ENCODE peak calls at places on chromosomes 11 and 22, in eight cellular contexts. One of them, this sample, is unnamed.

GRCh38 chr11:117819096-117820040 is 5.2 kb downstream of the FXYD2 start:
- DNase-seq in sigmoid colon: peak; percentile 82
- DNase-seq in CD4-positive, CD25-positive, alpha-beta regulatory T cell: no peak
- DNase-seq in SK-N-SH: peak; percentile 74
- DNase-seq in heart left ventricle: peak; percentile 72
- DNase-seq in pancreas: peak; percentile 67
- DNase-seq in naive thymus-derived CD4-positive, alpha-beta T cell: no peak
- DNase-seq in neuronal stem cell: peak; percentile 64
- DNase-seq in this sample: peak; percentile 60

GRCh38 chr22:17990167-17990566 is 34.2 kb downstream of the MICAL3 start:
- DNase-seq in SK-N-SH: no peak
- DNase-seq in sigmoid colon: no peak
- DNase-seq in heart left ventricle: no peak
- DNase-seq in naive thymus-derived CD4-positive, alpha-beta T cell: no peak
- DNase-seq in CD4-positive, CD25-positive, alpha-beta regulatory T cell: no peak
- DNase-seq in pancreas: no peak
- DNase-seq in neuronal stem cell: no peak
- DNase-seq in this sample: no peak

GRCh38 chr11:92295175-92296137 is 70.8 kb downstream of the FAT3 start:
- DNase-seq in CD4-positive, CD25-positive, alpha-beta regulatory T cell: no peak
- DNase-seq in SK-N-SH: no peak
- DNase-seq in heart left ventricle: no peak
- DNase-seq in sigmoid colon: no peak
- DNase-seq in neuronal stem cell: no peak
- DNase-seq in naive thymus-derived CD4-positive, alpha-beta T cell: no peak
- DNase-seq in pancreas: no peak
- DNase-seq in this sample: no peak

GRCh38 chr11:30016588-30017363 is at the start of gene KCNA4:
- DNase-seq in CD4-positive, CD25-positive, alpha-beta regulatory T cell: no peak
- DNase-seq in naive thymus-derived CD4-positive, alpha-beta T cell: no peak
- DNase-seq in pancreas: peak; percentile 73
- DNase-seq in heart left ventricle: peak; percentile 31
- DNase-seq in SK-N-SH: peak; percentile 66
- DNase-seq in sigmoid colon: no peak
- DNase-seq in neuronal stem cell: peak; percentile 66
- DNase-seq in this sample: no peak

GRCh38 chr22:30175743-30176288 is 70.7 kb downstream of the LIF start:
- DNase-seq in pancreas: no peak
- DNase-seq in naive thymus-derived CD4-positive, alpha-beta T cell: no peak
- DNase-seq in sigmoid colon: no peak
- DNase-seq in CD4-positive, CD25-positive, alpha-beta regulatory T cell: no peak
- DNase-seq in SK-N-SH: no peak
- DNase-seq in heart left ventricle: no peak
- DNase-seq in neuronal stem cell: no peak
- DNase-seq in this sample: no peak

GRCh38 chr22:29625090-29625825 is 21.8 kb downstream of the NF2 start:
- DNase-seq in CD4-positive, CD25-positive, alpha-beta regulatory T cell: peak; percentile 44
- DNase-seq in naive thymus-derived CD4-positive, alpha-beta T cell: no peak
- DNase-seq in sigmoid colon: peak; percentile 75
- DNase-seq in heart left ventricle: no peak
- DNase-seq in SK-N-SH: peak; percentile 49
- DNase-seq in pancreas: no peak
- DNase-seq in neuronal stem cell: peak; percentile 42
- DNase-seq in this sample: peak; percentile 54

GRCh38 chr11:5564259-5565019 is 16.1 kb upstream of the OR52H1 start:
- DNase-seq in naive thymus-derived CD4-positive, alpha-beta T cell: no peak
- DNase-seq in heart left ventricle: no peak
- DNase-seq in neuronal stem cell: no peak
- DNase-seq in SK-N-SH: no peak
- DNase-seq in pancreas: no peak
- DNase-seq in sigmoid colon: no peak
- DNase-seq in CD4-positive, CD25-positive, alpha-beta regulatory T cell: no peak
- DNase-seq in this sample: no peak

GRCh38 chr22:46201059-46201757 is 48.9 kb downstream of the CDPF1 start:
- DNase-seq in heart left ventricle: no peak
- DNase-seq in neuronal stem cell: no peak
- DNase-seq in SK-N-SH: no peak
- DNase-seq in CD4-positive, CD25-positive, alpha-beta regulatory T cell: no peak
- DNase-seq in sigmoid colon: no peak
- DNase-seq in naive thymus-derived CD4-positive, alpha-beta T cell: no peak
- DNase-seq in pancreas: no peak
- DNase-seq in this sample: no peak

GRCh38 chr11:101262995-101263394 is 133.4 kb upstream of the PGR start:
- DNase-seq in CD4-positive, CD25-positive, alpha-beta regulatory T cell: no peak
- DNase-seq in heart left ventricle: no peak
- DNase-seq in neuronal stem cell: no peak
- DNase-seq in SK-N-SH: no peak
- DNase-seq in naive thymus-derived CD4-positive, alpha-beta T cell: no peak
- DNase-seq in pancreas: no peak
- DNase-seq in sigmoid colon: no peak
- DNase-seq in this sample: no peak

GRCh38 chr11:70225629-70226582 is 22.8 kb downstream of the FADD start:
- DNase-seq in SK-N-SH: no peak
- DNase-seq in pancreas: no peak
- DNase-seq in sigmoid colon: no peak
- DNase-seq in heart left ventricle: no peak
- DNase-seq in neuronal stem cell: no peak
- DNase-seq in naive thymus-derived CD4-positive, alpha-beta T cell: no peak
- DNase-seq in CD4-positive, CD25-positive, alpha-beta regulatory T cell: no peak
- DNase-seq in this sample: no peak

GRCh38 chr11:110086892-110087309 is 6.3 kb upstream of the ZC3H12C start:
- DNase-seq in pancreas: no peak
- DNase-seq in heart left ventricle: no peak
- DNase-seq in sigmoid colon: no peak
- DNase-seq in CD4-positive, CD25-positive, alpha-beta regulatory T cell: no peak
- DNase-seq in naive thymus-derived CD4-positive, alpha-beta T cell: no peak
- DNase-seq in SK-N-SH: no peak
- DNase-seq in neuronal stem cell: no peak
- DNase-seq in this sample: no peak

GRCh38 chr11:65801153-65801987 is 14.5 kb downstream of the OVOL1 start:
- DNase-seq in CD4-positive, CD25-positive, alpha-beta regulatory T cell: no peak
- DNase-seq in heart left ventricle: no peak
- DNase-seq in sigmoid colon: no peak
- DNase-seq in neuronal stem cell: no peak
- DNase-seq in SK-N-SH: no peak
- DNase-seq in naive thymus-derived CD4-positive, alpha-beta T cell: no peak
- DNase-seq in pancreas: no peak
- DNase-seq in this sample: no peak

GRCh38 chr11:72930011-72930410 is 115.8 kb downstream of the ATG16L2 start:
- DNase-seq in sigmoid colon: no peak
- DNase-seq in pancreas: no peak
- DNase-seq in CD4-positive, CD25-positive, alpha-beta regulatory T cell: no peak
- DNase-seq in heart left ventricle: no peak
- DNase-seq in SK-N-SH: no peak
- DNase-seq in neuronal stem cell: no peak
- DNase-seq in naive thymus-derived CD4-positive, alpha-beta T cell: no peak
- DNase-seq in this sample: no peak

GRCh38 chr11:71454470-71455113 is 1.6 kb downstream of the NADSYN1 start:
- DNase-seq in heart left ventricle: no peak
- DNase-seq in naive thymus-derived CD4-positive, alpha-beta T cell: no peak
- DNase-seq in neuronal stem cell: no peak
- DNase-seq in sigmoid colon: peak; percentile 46
- DNase-seq in pancreas: peak; percentile 35
- DNase-seq in SK-N-SH: no peak
- DNase-seq in CD4-positive, CD25-positive, alpha-beta regulatory T cell: peak; percentile 47
- DNase-seq in this sample: no peak

GRCh38 chr11:57512646-57513445 is 2.7 kb downstream of the SLC43A1 start:
- DNase-seq in sigmoid colon: no peak
- DNase-seq in naive thymus-derived CD4-positive, alpha-beta T cell: no peak
- DNase-seq in CD4-positive, CD25-positive, alpha-beta regulatory T cell: no peak
- DNase-seq in neuronal stem cell: no peak
- DNase-seq in SK-N-SH: peak; percentile 39
- DNase-seq in heart left ventricle: no peak
- DNase-seq in pancreas: no peak
- DNase-seq in this sample: no peak

GRCh38 chr22:40326905-40327735 is 19.2 kb upstream of the ADSL start:
- DNase-seq in pancreas: no peak
- DNase-seq in heart left ventricle: no peak
- DNase-seq in naive thymus-derived CD4-positive, alpha-beta T cell: no peak
- DNase-seq in neuronal stem cell: peak; percentile 29
- DNase-seq in sigmoid colon: no peak
- DNase-seq in CD4-positive, CD25-positive, alpha-beta regulatory T cell: no peak
- DNase-seq in SK-N-SH: no peak
- DNase-seq in this sample: no peak

GRCh38 chr11:22832315-22833041 is 2.9 kb upstream of the SVIP start:
- DNase-seq in pancreas: no peak
- DNase-seq in neuronal stem cell: no peak
- DNase-seq in sigmoid colon: no peak
- DNase-seq in SK-N-SH: no peak
- DNase-seq in naive thymus-derived CD4-positive, alpha-beta T cell: no peak
- DNase-seq in CD4-positive, CD25-positive, alpha-beta regulatory T cell: no peak
- DNase-seq in heart left ventricle: no peak
- DNase-seq in this sample: no peak

GRCh38 chr11:12137938-12138731 is 27.7 kb downstream of the MICAL2 start:
- DNase-seq in neuronal stem cell: no peak
- DNase-seq in CD4-positive, CD25-positive, alpha-beta regulatory T cell: no peak
- DNase-seq in naive thymus-derived CD4-positive, alpha-beta T cell: no peak
- DNase-seq in heart left ventricle: no peak
- DNase-seq in sigmoid colon: peak; percentile 65
- DNase-seq in SK-N-SH: peak; percentile 38
- DNase-seq in pancreas: no peak
- DNase-seq in this sample: peak; percentile 59

GRCh38 chr11:3836903-3837302 is 3.9 kb downstream of the RHOG start:
- DNase-seq in CD4-positive, CD25-positive, alpha-beta regulatory T cell: peak; percentile 55
- DNase-seq in SK-N-SH: no peak
- DNase-seq in neuronal stem cell: no peak
- DNase-seq in heart left ventricle: peak; percentile 51
- DNase-seq in pancreas: no peak
- DNase-seq in naive thymus-derived CD4-positive, alpha-beta T cell: no peak
- DNase-seq in sigmoid colon: no peak
- DNase-seq in this sample: no peak

GRCh38 chr22:26893034-26893710 is 235.8 kb downstream of the MIAT start:
- DNase-seq in CD4-positive, CD25-positive, alpha-beta regulatory T cell: no peak
- DNase-seq in pancreas: peak; percentile 30
- DNase-seq in naive thymus-derived CD4-positive, alpha-beta T cell: no peak
- DNase-seq in heart left ventricle: no peak
- DNase-seq in neuronal stem cell: no peak
- DNase-seq in sigmoid colon: no peak
- DNase-seq in SK-N-SH: no peak
- DNase-seq in this sample: no peak

GRCh38 chr22:42769574-42770447 is 49.1 kb upstream of the A4GALT start:
- DNase-seq in naive thymus-derived CD4-positive, alpha-beta T cell: no peak
- DNase-seq in CD4-positive, CD25-positive, alpha-beta regulatory T cell: no peak
- DNase-seq in sigmoid colon: peak; percentile 85
- DNase-seq in heart left ventricle: peak; percentile 47
- DNase-seq in SK-N-SH: no peak
- DNase-seq in pancreas: no peak
- DNase-seq in neuronal stem cell: no peak
- DNase-seq in this sample: no peak

GRCh38 chr11:47390084-47390760 is 11.9 kb upstream of the SPI1 start:
- DNase-seq in sigmoid colon: no peak
- DNase-seq in pancreas: no peak
- DNase-seq in naive thymus-derived CD4-positive, alpha-beta T cell: no peak
- DNase-seq in SK-N-SH: no peak
- DNase-seq in CD4-positive, CD25-positive, alpha-beta regulatory T cell: no peak
- DNase-seq in neuronal stem cell: no peak
- DNase-seq in heart left ventricle: no peak
- DNase-seq in this sample: no peak

GRCh38 chr11:63738720-63739360 is 29.7 kb downstream of the ZFTA start:
- DNase-seq in naive thymus-derived CD4-positive, alpha-beta T cell: no peak
- DNase-seq in heart left ventricle: peak; percentile 43
- DNase-seq in neuronal stem cell: peak; percentile 82
- DNase-seq in sigmoid colon: peak; percentile 81
- DNase-seq in CD4-positive, CD25-positive, alpha-beta regulatory T cell: peak; percentile 52
- DNase-seq in SK-N-SH: peak; percentile 50
- DNase-seq in pancreas: peak; percentile 84
- DNase-seq in this sample: peak; percentile 80

GRCh38 chr11:113526521-113526920 is 51.3 kb upstream of the DRD2 start:
- DNase-seq in heart left ventricle: no peak
- DNase-seq in CD4-positive, CD25-positive, alpha-beta regulatory T cell: no peak
- DNase-seq in sigmoid colon: no peak
- DNase-seq in SK-N-SH: no peak
- DNase-seq in naive thymus-derived CD4-positive, alpha-beta T cell: no peak
- DNase-seq in neuronal stem cell: no peak
- DNase-seq in pancreas: no peak
- DNase-seq in this sample: no peak
- H3K4me3 ChIP-seq in heart left ventricle: no peak overlapping the region
- H3K4me3 ChIP-seq in CD4-positive, CD25-positive, alpha-beta regulatory T cell: no peak overlapping the region
- H3K4me3 ChIP-seq in sigmoid colon: no peak overlapping the region
- H3K4me3 ChIP-seq in SK-N-SH: no peak overlapping the region
- H3K4me3 ChIP-seq in naive thymus-derived CD4-positive, alpha-beta T cell: no peak overlapping the region
- H3K4me3 ChIP-seq in neuronal stem cell: no peak overlapping the region
- H3K4me3 ChIP-seq in pancreas: no peak overlapping the region
- H3K4me3 ChIP-seq in this sample: no peak overlapping the region

GRCh38 chr22:49324527-49325491 is 502.9 kb downstream of the BRD1 start:
- DNase-seq in CD4-positive, CD25-positive, alpha-beta regulatory T cell: no peak
- DNase-seq in neuronal stem cell: no peak
- DNase-seq in heart left ventricle: no peak
- DNase-seq in sigmoid colon: no peak
- DNase-seq in pancreas: peak; percentile 40
- DNase-seq in SK-N-SH: peak; percentile 5
- DNase-seq in naive thymus-derived CD4-positive, alpha-beta T cell: no peak
- DNase-seq in this sample: no peak

GRCh38 chr22:49322231-49322630 is 505.4 kb downstream of the BRD1 start:
- DNase-seq in SK-N-SH: no peak
- DNase-seq in CD4-positive, CD25-positive, alpha-beta regulatory T cell: no peak
- DNase-seq in neuronal stem cell: no peak
- DNase-seq in pancreas: peak; percentile 41
- DNase-seq in sigmoid colon: no peak
- DNase-seq in heart left ventricle: no peak
- DNase-seq in naive thymus-derived CD4-positive, alpha-beta T cell: no peak
- DNase-seq in this sample: no peak

GRCh38 chr22:49325531-49326395 is 501.9 kb downstream of the BRD1 start:
- DNase-seq in sigmoid colon: peak; percentile 41
- DNase-seq in SK-N-SH: no peak
- DNase-seq in CD4-positive, CD25-positive, alpha-beta regulatory T cell: no peak
- DNase-seq in heart left ventricle: no peak
- DNase-seq in naive thymus-derived CD4-positive, alpha-beta T cell: no peak
- DNase-seq in pancreas: peak; percentile 35
- DNase-seq in neuronal stem cell: no peak
- DNase-seq in this sample: no peak

GRCh38 chr22:49322861-49323622 is 504.6 kb downstream of the BRD1 start:
- DNase-seq in CD4-positive, CD25-positive, alpha-beta regulatory T cell: no peak
- DNase-seq in heart left ventricle: no peak
- DNase-seq in SK-N-SH: peak; percentile 8
- DNase-seq in neuronal stem cell: no peak
- DNase-seq in pancreas: peak; percentile 44
- DNase-seq in sigmoid colon: no peak
- DNase-seq in naive thymus-derived CD4-positive, alpha-beta T cell: no peak
- DNase-seq in this sample: no peak

GRCh38 chr22:49323751-49324415 is 503.8 kb downstream of the BRD1 start:
- DNase-seq in heart left ventricle: no peak
- DNase-seq in sigmoid colon: no peak
- DNase-seq in CD4-positive, CD25-positive, alpha-beta regulatory T cell: no peak
- DNase-seq in neuronal stem cell: no peak
- DNase-seq in SK-N-SH: no peak
- DNase-seq in naive thymus-derived CD4-positive, alpha-beta T cell: no peak
- DNase-seq in pancreas: peak; percentile 41
- DNase-seq in this sample: no peak
- H3K9me3 ChIP-seq in heart left ventricle: no peaks in the 10 kb centered on the region
- H3K9me3 ChIP-seq in sigmoid colon: no peaks in the 10 kb centered on the region
- H3K9me3 ChIP-seq in CD4-positive, CD25-positive, alpha-beta regulatory T cell: no peaks in the 10 kb centered on the region
- H3K9me3 ChIP-seq in neuronal stem cell: no peaks in the 10 kb centered on the region
- H3K9me3 ChIP-seq in SK-N-SH: no peaks in the 10 kb centered on the region
- H3K9me3 ChIP-seq in naive thymus-derived CD4-positive, alpha-beta T cell: no peaks in the 10 kb centered on the region
- H3K9me3 ChIP-seq in pancreas: no peaks in the 10 kb centered on the region
- H3K9me3 ChIP-seq in this sample: no peaks in the 10 kb centered on the region

GRCh38 chr22:37032535-37033460 is 13.3 kb downstream of the MPST start:
- DNase-seq in heart left ventricle: no peak
- DNase-seq in neuronal stem cell: no peak
- DNase-seq in CD4-positive, CD25-positive, alpha-beta regulatory T cell: no peak
- DNase-seq in naive thymus-derived CD4-positive, alpha-beta T cell: no peak
- DNase-seq in pancreas: peak; percentile 82
- DNase-seq in sigmoid colon: no peak
- DNase-seq in SK-N-SH: no peak
- DNase-seq in this sample: no peak
- H3K4me3 ChIP-seq in heart left ventricle: no peak overlapping the region
- H3K4me3 ChIP-seq in neuronal stem cell: no peak overlapping the region
- H3K4me3 ChIP-seq in CD4-positive, CD25-positive, alpha-beta regulatory T cell: no peak overlapping the region
- H3K4me3 ChIP-seq in naive thymus-derived CD4-positive, alpha-beta T cell: no peak overlapping the region
- H3K4me3 ChIP-seq in pancreas: peak overlapping the region; percentile 7
- H3K4me3 ChIP-seq in sigmoid colon: no peak overlapping the region
- H3K4me3 ChIP-seq in SK-N-SH: no peak overlapping the region
- H3K4me3 ChIP-seq in this sample: no peak overlapping the region

GRCh38 chr22:47325249-47325648 is 562.8 kb downstream of the TBC1D22A start:
- DNase-seq in CD4-positive, CD25-positive, alpha-beta regulatory T cell: no peak
- DNase-seq in neuronal stem cell: no peak
- DNase-seq in heart left ventricle: no peak
- DNase-seq in pancreas: no peak
- DNase-seq in SK-N-SH: no peak
- DNase-seq in naive thymus-derived CD4-positive, alpha-beta T cell: no peak
- DNase-seq in sigmoid colon: no peak
- DNase-seq in this sample: no peak
- H3K9me3 ChIP-seq in CD4-positive, CD25-positive, alpha-beta regulatory T cell: peaks cover 5% of the 10 kb centered on the region
- H3K9me3 ChIP-seq in neuronal stem cell: no peaks in the 10 kb centered on the region
- H3K9me3 ChIP-seq in heart left ventricle: no peaks in the 10 kb centered on the region
- H3K9me3 ChIP-seq in pancreas: no peaks in the 10 kb centered on the region
- H3K9me3 ChIP-seq in SK-N-SH: peaks cover 4% of the 10 kb centered on the region
- H3K9me3 ChIP-seq in naive thymus-derived CD4-positive, alpha-beta T cell: no peaks in the 10 kb centered on the region
- H3K9me3 ChIP-seq in sigmoid colon: peaks cover under 1% of the 10 kb centered on the region
- H3K9me3 ChIP-seq in this sample: no peaks in the 10 kb centered on the region

This sample was measured in HAP-1.